ENCODE peak calls at places on chromosomes 4 and X, in four cellular contexts. F is HepG2, P is WTC11, Q is K562. R is an unnamed sample.

GRCh38 chrX:101595739-101596419 is 21.9 kb downstream of the ARMCX6 start:
- DNase-seq in Q (peak), F (peak), P (peak), R (peak)

GRCh38 chrX:74297766-74298165 is 6.2 kb upstream of the ZCCHC13 start:
- DNase-seq in F (no peak), Q (no peak), P (no peak), R (no peak)

GRCh38 chr4:150368667-150369066 is 213.3 kb upstream of the MAB21L2 start:
- DNase-seq in F (no peak), P (no peak), Q (no peak), R (no peak)

GRCh38 chrX:141638601-141639000 is 49.1 kb downstream of the SPANXA2 start:
- DNase-seq in P (no peak), Q (no peak), F (no peak), R (no peak)

GRCh38 chrX:9503261-9503660 is 38.4 kb downstream of the TBL1X start:
- DNase-seq in P (no peak), Q (no peak), F (no peak), R (no peak)

GRCh38 chr4:130545596-130545995 is 1449.6 kb downstream of the C4orf33 start:
- DNase-seq in F (no peak), P (no peak), Q (no peak), R (no peak)

GRCh38 chrX:153933751-153934472 is 925 bp downstream of the NAA10 start:
- DNase-seq in P (no peak), F (no peak), Q (no peak), R (no peak)

GRCh38 chr4:3148926-3149325 is 74.4 kb downstream of the HTT start:
- DNase-seq in Q (no peak), F (no peak), P (no peak), R (no peak)

GRCh38 chr4:186920486-186920885 is 196.8 kb upstream of the FAT1 start:
- DNase-seq in Q (no peak), P (no peak), F (no peak), R (no peak)

GRCh38 chrX:47628980-47629379 is 750 bp downstream of the CFP start:
- DNase-seq in F (no peak), P (peak), Q (no peak), R (no peak)

GRCh38 chr4:186798951-186799659 is 75.4 kb upstream of the FAT1 start:
- DNase-seq in F (no peak), P (no peak), Q (no peak), R (no peak)

GRCh38 chr4:126715067-126715466 is 917.7 kb upstream of the INTU start:
- DNase-seq in P (peak), Q (no peak), F (no peak), R (no peak)

GRCh38 chr4:186058253-186058979 is 10.5 kb upstream of the TLR3 start:
- DNase-seq in Q (no peak), P (no peak), F (no peak), R (peak)

GRCh38 chr4:82787342-82787741 is 11.3 kb downstream of the SCD5 start:
- DNase-seq in Q (no peak), F (no peak), P (no peak), R (no peak)

GRCh38 chrX:39497717-39498265 is 600.0 kb downstream of the BCOR start:
- DNase-seq in P (no peak), Q (no peak), F (no peak), R (no peak)

GRCh38 chrX:7146026-7146702 is 1.3 kb upstream of the STS start:
- DNase-seq in P (no peak), Q (no peak), F (no peak), R (no peak)

GRCh38 chrX:141176586-141177451 is at the start of gene LDOC1:
- DNase-seq in Q (peak), P (peak), F (no peak), R (no peak)

GRCh38 chr4:76011018-76011670 is 3.8 kb upstream of the CXCL9 start:
- DNase-seq in Q (no peak), P (no peak), F (no peak), R (no peak)

GRCh38 chrX:30733852-30734660 is 80.8 kb downstream of the GK start:
- DNase-seq in F (no peak), P (no peak), Q (no peak), R (no peak)
- TF ChIP-seq CREM in F (no peak), P (no peak), Q (no peak), R (no peak)

GRCh38 chr4:182062936-182063335 is 180.3 kb upstream of the TENM3 start:
- DNase-seq in P (no peak), Q (no peak), F (no peak), R (no peak)
- TF ChIP-seq CREM in P (no peak), Q (no peak), F (no peak), R (no peak)

GRCh38 chr4:106868381-106869035 is 167.6 kb downstream of the DKK2 start:
- DNase-seq in P (no peak), F (no peak), Q (no peak), R (no peak)

GRCh38 chr4:106869551-106869950 is 166.6 kb downstream of the DKK2 start:
- DNase-seq in Q (no peak), P (no peak), F (no peak), R (no peak)

DNA sequence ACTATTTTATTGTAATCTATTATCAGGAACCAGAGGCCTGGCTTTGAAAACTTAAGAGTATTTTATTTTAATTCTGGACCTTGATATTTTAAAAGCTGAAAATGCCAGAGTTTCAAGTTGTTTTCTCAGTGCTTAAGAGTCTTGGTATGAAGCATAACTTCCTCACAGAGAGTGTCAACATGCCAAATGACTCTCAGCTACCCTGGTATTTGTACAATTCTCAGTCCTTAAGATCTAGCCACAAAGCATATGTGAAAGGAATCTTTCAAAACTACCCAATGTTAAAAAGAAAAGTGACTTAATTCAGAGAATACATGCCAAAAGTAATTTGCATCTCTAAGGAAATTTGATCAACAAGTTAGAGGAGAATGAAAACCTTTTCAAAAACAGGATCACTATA is 171.9 kb downstream of the DKK2 start:
- DNase-seq in Q (no peak), P (no peak), F (no peak), R (no peak)
- TF ChIP-seq CREM in Q (no peak), P (no peak), F (no peak), R (no peak)

DNA sequence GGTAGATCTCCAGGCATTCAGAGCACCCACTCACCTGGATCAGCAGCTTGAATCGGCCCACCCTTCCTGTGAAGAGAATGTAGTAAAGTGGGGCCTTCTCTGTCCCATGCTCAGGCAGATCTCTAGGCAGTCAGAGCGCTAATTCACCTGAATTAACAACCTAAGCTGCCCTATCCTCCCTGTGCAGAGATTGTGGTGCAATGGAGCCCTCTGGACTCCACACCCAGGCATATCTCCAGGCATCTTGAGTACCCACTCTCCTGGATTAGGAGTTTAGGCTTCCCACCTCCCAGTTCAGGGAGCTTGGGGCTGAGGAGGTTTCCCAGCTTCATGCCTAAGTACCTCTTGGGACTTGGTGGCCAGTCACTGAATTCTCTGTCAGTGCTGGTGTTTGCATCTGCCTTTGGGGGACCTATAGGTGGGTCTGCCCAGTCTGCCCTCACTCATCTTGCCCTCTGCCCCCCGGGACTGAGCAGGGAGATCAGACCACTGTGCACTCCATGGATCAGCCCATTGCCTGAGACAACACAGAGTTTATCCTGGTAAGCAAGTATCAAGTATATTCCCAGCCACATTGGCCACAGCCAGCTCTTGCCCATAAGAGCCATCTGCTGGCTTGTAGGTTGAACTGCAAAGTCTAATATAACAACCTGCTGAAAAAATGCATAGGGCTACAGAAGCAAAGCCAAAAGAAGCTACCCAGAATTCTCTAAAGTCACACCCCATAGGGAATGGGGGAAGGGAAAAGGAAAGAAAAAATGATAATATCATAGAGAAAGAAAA is 372.9 kb downstream of the KLHL13 start:
- DNase-seq in Q (no peak), F (peak), P (no peak), R (no peak)
- TF ChIP-seq CREM in Q (no peak), F (no peak), P (no peak), R (no peak)

GRCh38 chr4:151768835-151769234 is 8.0 kb upstream of the GATB start:
- DNase-seq in F (no peak), P (no peak), Q (no peak), R (no peak)
- TF ChIP-seq CREM in F (no peak), P (no peak), Q (no peak), R (no peak)

DNA sequence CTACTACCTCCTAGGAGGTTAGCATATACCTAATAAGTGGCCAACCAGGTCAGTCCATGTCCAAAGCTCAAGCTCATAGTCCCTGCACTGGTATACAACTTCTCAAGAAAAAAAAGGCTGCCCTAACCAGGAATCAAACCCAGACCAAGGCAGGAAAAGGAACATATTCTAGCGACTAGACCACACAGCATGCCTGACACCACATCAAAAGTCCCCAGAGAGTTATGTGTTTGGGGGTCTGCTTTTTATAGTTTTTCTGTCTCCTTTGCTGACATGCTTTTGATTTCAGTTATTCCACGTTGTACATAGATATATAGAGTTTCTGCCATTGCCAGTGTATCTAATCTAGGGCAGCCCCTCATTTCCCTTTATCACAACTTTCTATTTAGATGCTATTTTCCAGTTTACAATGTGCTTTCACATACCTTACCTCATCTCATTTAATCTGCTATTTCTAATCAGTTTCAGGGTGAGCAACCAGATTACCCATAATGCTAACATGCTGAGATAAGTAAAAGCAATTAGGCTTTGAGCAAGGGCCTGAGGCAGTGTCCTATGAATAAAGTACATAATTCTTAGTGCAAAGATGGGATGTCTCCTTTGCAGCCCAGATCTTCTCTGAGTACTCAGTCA is 17.8 kb downstream of the ARHGEF6 start:
- DNase-seq in P (no peak), F (no peak), Q (no peak), R (no peak)
- TF ChIP-seq CREM in P (no peak), F (no peak), Q (no peak), R (no peak)

GRCh38 chrX:56564921-56565861 is 1.8 kb downstream of the UBQLN2 start:
- DNase-seq in F (peak), Q (peak), P (no peak), R (no peak)
- TF ChIP-seq CREM in F (no peak), Q (no peak), P (no peak), R (no peak)

GRCh38 chr4:1011022-1011694 is at the start of gene FGFRL1:
- DNase-seq in P (peak), F (peak), Q (peak), R (no peak)
- TF ChIP-seq CREM in P (no peak), F (no peak), Q (peak), R (no peak)

DNA sequence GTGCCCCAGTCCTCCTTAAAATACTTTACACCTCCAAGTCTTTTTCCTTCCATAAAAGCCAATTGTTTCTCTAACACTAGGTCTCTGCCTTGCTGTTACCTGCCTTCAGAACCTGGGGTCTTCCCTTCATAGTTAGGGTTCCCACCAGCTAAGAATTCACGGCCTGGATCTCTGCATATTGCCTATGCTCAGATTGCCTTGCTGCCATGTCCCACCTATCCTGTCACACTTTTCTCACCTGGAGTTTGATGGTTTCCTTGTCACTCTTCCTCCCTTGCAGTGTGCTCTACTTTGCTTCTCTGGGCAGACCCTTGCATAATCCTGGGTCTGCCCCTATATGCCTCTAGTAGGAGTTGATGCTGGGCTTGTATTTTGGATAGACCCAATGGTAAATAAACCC is 36.6 kb upstream of the TMPRSS11E start:
- DNase-seq in Q (no peak), P (no peak), F (no peak), R (no peak)
- TF ChIP-seq CREM in Q (no peak), P (no peak), F (no peak), R (no peak)

DNA sequence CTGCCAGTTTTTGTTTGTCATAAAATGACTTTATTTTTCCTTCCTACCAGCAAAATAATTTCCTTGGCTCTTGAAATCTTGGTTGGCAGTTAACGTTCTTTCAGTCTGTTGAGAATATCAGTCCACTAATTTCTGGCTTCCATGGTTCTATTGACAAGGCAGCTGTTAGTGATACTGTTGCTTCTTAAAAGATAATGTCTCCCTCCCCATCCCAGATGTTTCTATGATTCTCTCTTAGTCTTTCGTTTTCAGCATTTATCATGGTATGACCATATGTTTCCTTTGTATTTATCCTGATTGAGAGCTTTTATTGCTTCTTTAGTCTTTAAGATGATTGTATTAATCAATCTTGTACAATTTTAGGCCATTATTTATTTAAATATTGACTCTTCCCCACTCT is 81.1 kb upstream of the STK26 start:
- DNase-seq in Q (no peak), F (no peak), P (no peak), R (no peak)
- TF ChIP-seq CREM in Q (no peak), F (no peak), P (no peak), R (no peak)

R was measured in GM12878.